ENCODE peak calls at places on chromosomes 16 and 17, in five cellular contexts. One of them, this sample, is unnamed.

GRCh38 chr16:84303023-84303422 is 8.3 kb downstream of the WFDC1 start:
- DNase-seq in astrocyte of the cerebellum: no peak
- DNase-seq in choroid plexus epithelial cell: no peak
- DNase-seq in fibroblast of mammary gland: no peak
- DNase-seq in PC-3: no peak
- DNase-seq in this sample: peak; percentile 76

GRCh38 chr16:84816023-84816422 is 3.8 kb upstream of the CRISPLD2 start:
- DNase-seq in choroid plexus epithelial cell: no peak
- DNase-seq in fibroblast of mammary gland: no peak
- DNase-seq in PC-3: no peak
- DNase-seq in astrocyte of the cerebellum: no peak
- DNase-seq in this sample: no peak

GRCh38 chr17:9032151-9032550 is 10.8 kb downstream of the NTN1 start:
- DNase-seq in fibroblast of mammary gland: no peak
- DNase-seq in PC-3: no peak
- DNase-seq in astrocyte of the cerebellum: no peak
- DNase-seq in choroid plexus epithelial cell: no peak
- DNase-seq in this sample: no peak

GRCh38 chr17:44314869-44315661 is 6.7 kb downstream of the RUNDC3A start:
- DNase-seq in choroid plexus epithelial cell: no peak
- DNase-seq in PC-3: peak; percentile 75
- DNase-seq in astrocyte of the cerebellum: no peak
- DNase-seq in fibroblast of mammary gland: no peak
- DNase-seq in this sample: no peak

GRCh38 chr17:41060052-41060604 is at the start of gene KRTAP2-3:
- DNase-seq in fibroblast of mammary gland: peak; percentile 92
- DNase-seq in PC-3: peak; percentile 86
- DNase-seq in choroid plexus epithelial cell: peak; percentile 84
- DNase-seq in astrocyte of the cerebellum: peak; percentile 82
- DNase-seq in this sample: peak; percentile 95

GRCh38 chr17:253091-253846 is 71.8 kb upstream of the DOC2B start:
- DNase-seq in choroid plexus epithelial cell: no peak
- DNase-seq in astrocyte of the cerebellum: no peak
- DNase-seq in fibroblast of mammary gland: no peak
- DNase-seq in PC-3: no peak
- DNase-seq in this sample: no peak

GRCh38 chr17:65953316-65954147 is 238.4 kb downstream of the CEP112 start:
- DNase-seq in PC-3: no peak
- DNase-seq in choroid plexus epithelial cell: peak; percentile 16
- DNase-seq in fibroblast of mammary gland: no peak
- DNase-seq in astrocyte of the cerebellum: peak; percentile 1
- DNase-seq in this sample: no peak

GRCh38 chr17:82932146-82933005 is 92.6 kb upstream of the ZNF750 start:
- DNase-seq in fibroblast of mammary gland: peak; percentile 86
- DNase-seq in astrocyte of the cerebellum: no peak
- DNase-seq in PC-3: peak; percentile 77
- DNase-seq in choroid plexus epithelial cell: peak; percentile 76
- DNase-seq in this sample: no peak

GRCh38 chr17:7478276-7479138 is 924 bp downstream of the ZBTB4 start:
- DNase-seq in astrocyte of the cerebellum: no peak
- DNase-seq in PC-3: peak; percentile 13
- DNase-seq in fibroblast of mammary gland: peak; percentile 41
- DNase-seq in choroid plexus epithelial cell: peak; percentile 26
- DNase-seq in this sample: no peak

GRCh38 chr16:84821728-84822676 is 2.2 kb downstream of the CRISPLD2 start:
- DNase-seq in PC-3: peak; percentile 6
- DNase-seq in fibroblast of mammary gland: peak; percentile 90
- DNase-seq in choroid plexus epithelial cell: no peak
- DNase-seq in astrocyte of the cerebellum: no peak
- DNase-seq in this sample: no peak

GRCh38 chr17:8875957-8876356 is 8.5 kb upstream of the PIK3R6 start:
- DNase-seq in astrocyte of the cerebellum: no peak
- DNase-seq in PC-3: no peak
- DNase-seq in choroid plexus epithelial cell: peak; percentile 5
- DNase-seq in fibroblast of mammary gland: peak; percentile 85
- DNase-seq in this sample: no peak

GRCh38 chr17:2264023-2264860 is 39.3 kb downstream of the SMG6 start:
- DNase-seq in astrocyte of the cerebellum: no peak
- DNase-seq in choroid plexus epithelial cell: peak; percentile 48
- DNase-seq in PC-3: no peak
- DNase-seq in fibroblast of mammary gland: peak; percentile 56
- DNase-seq in this sample: no peak

GRCh38 chr16:88439016-88439415 is 14.1 kb upstream of the ZFPM1 start:
- DNase-seq in astrocyte of the cerebellum: no peak
- DNase-seq in choroid plexus epithelial cell: no peak
- DNase-seq in fibroblast of mammary gland: no peak
- DNase-seq in PC-3: no peak
- DNase-seq in this sample: no peak

GRCh38 chr17:41977991-41978390 is 11.4 kb downstream of the CNP start:
- DNase-seq in PC-3: peak; percentile 43
- DNase-seq in choroid plexus epithelial cell: no peak
- DNase-seq in fibroblast of mammary gland: no peak
- DNase-seq in astrocyte of the cerebellum: no peak
- DNase-seq in this sample: no peak

GRCh38 chr17:81702934-81703746 is at the start of gene MRPL12:
- DNase-seq in astrocyte of the cerebellum: peak; percentile 80
- DNase-seq in PC-3: peak; percentile 95
- DNase-seq in choroid plexus epithelial cell: peak; percentile 93
- DNase-seq in fibroblast of mammary gland: peak; percentile 89
- DNase-seq in this sample: peak; percentile 33

GRCh38 chr16:85238233-85238647 is 126.0 kb upstream of the CIBAR2 start:
- DNase-seq in fibroblast of mammary gland: peak; percentile 84
- DNase-seq in choroid plexus epithelial cell: peak; percentile 95
- DNase-seq in PC-3: no peak
- DNase-seq in astrocyte of the cerebellum: peak; percentile 66
- DNase-seq in this sample: no peak

GRCh38 chr17:80362428-80363119 is 52.4 kb upstream of the ENDOV start:
- DNase-seq in choroid plexus epithelial cell: peak; percentile 59
- DNase-seq in astrocyte of the cerebellum: no peak
- DNase-seq in fibroblast of mammary gland: peak; percentile 90
- DNase-seq in PC-3: no peak
- DNase-seq in this sample: no peak

GRCh38 chr16:4746215-4746614 is 11.9 kb downstream of the DNAAF8 start:
- DNase-seq in choroid plexus epithelial cell: no peak
- DNase-seq in PC-3: no peak
- DNase-seq in fibroblast of mammary gland: no peak
- DNase-seq in astrocyte of the cerebellum: no peak
- DNase-seq in this sample: no peak

GRCh38 chr16:80518436-80518835 is 22.4 kb upstream of the DYNLRB2 start:
- DNase-seq in fibroblast of mammary gland: peak; percentile 31
- DNase-seq in choroid plexus epithelial cell: peak; percentile 6
- DNase-seq in astrocyte of the cerebellum: no peak
- DNase-seq in PC-3: no peak
- DNase-seq in this sample: no peak

GRCh38 chr17:80667462-80668277 is 123.0 kb downstream of the RPTOR start:
- DNase-seq in choroid plexus epithelial cell: no peak
- DNase-seq in PC-3: no peak
- DNase-seq in fibroblast of mammary gland: no peak
- DNase-seq in astrocyte of the cerebellum: no peak
- DNase-seq in this sample: no peak

GRCh38 chr17:1639549-1639948 is 6.0 kb downstream of the SCARF1 start:
- DNase-seq in PC-3: no peak
- DNase-seq in choroid plexus epithelial cell: no peak
- DNase-seq in astrocyte of the cerebellum: no peak
- DNase-seq in fibroblast of mammary gland: no peak
- DNase-seq in this sample: no peak

GRCh38 chr17:1313270-1314005 is 34.0 kb downstream of the TRARG1 start:
- DNase-seq in fibroblast of mammary gland: peak; percentile 51
- DNase-seq in choroid plexus epithelial cell: peak; percentile 23
- DNase-seq in astrocyte of the cerebellum: no peak
- DNase-seq in PC-3: no peak
- DNase-seq in this sample: no peak

GRCh38 chr16:27475561-27475960 is 73.6 kb downstream of the IL21R start:
- DNase-seq in fibroblast of mammary gland: peak; percentile 84
- DNase-seq in PC-3: peak; percentile 31
- DNase-seq in choroid plexus epithelial cell: peak; percentile 94
- DNase-seq in astrocyte of the cerebellum: peak; percentile 89
- DNase-seq in this sample: peak; percentile 78

GRCh38 chr17:79532107-79532790 is 78.6 kb downstream of the RBFOX3 start:
- DNase-seq in choroid plexus epithelial cell: no peak
- DNase-seq in fibroblast of mammary gland: no peak
- DNase-seq in PC-3: no peak
- DNase-seq in astrocyte of the cerebellum: no peak
- DNase-seq in this sample: no peak

GRCh38 chr17:82756166-82756565 is 4.3 kb downstream of the TBCD start:
- DNase-seq in PC-3: no peak
- DNase-seq in choroid plexus epithelial cell: no peak
- DNase-seq in fibroblast of mammary gland: no peak
- DNase-seq in astrocyte of the cerebellum: no peak
- DNase-seq in this sample: no peak

GRCh38 chr17:27616414-27616813 is 14.6 kb upstream of the LGALS9 start:
- DNase-seq in astrocyte of the cerebellum: no peak
- DNase-seq in PC-3: no peak
- DNase-seq in fibroblast of mammary gland: no peak
- DNase-seq in choroid plexus epithelial cell: peak; percentile 26
- DNase-seq in this sample: no peak

GRCh38 chr17:951388-952132 is 28.0 kb downstream of the NXN start:
- DNase-seq in choroid plexus epithelial cell: peak; percentile 86
- DNase-seq in fibroblast of mammary gland: peak; percentile 86
- DNase-seq in astrocyte of the cerebellum: peak; percentile 91
- DNase-seq in PC-3: peak; percentile 42
- DNase-seq in this sample: no peak

GRCh38 chr17:78010759-78011158 is 52.3 kb downstream of the TNRC6C start:
- DNase-seq in fibroblast of mammary gland: no peak
- DNase-seq in PC-3: no peak
- DNase-seq in choroid plexus epithelial cell: peak; percentile 15
- DNase-seq in astrocyte of the cerebellum: no peak
- DNase-seq in this sample: no peak

GRCh38 chr17:48672340-48672739 is 46.2 kb upstream of the HOXB9 start:
- DNase-seq in fibroblast of mammary gland: no peak
- DNase-seq in astrocyte of the cerebellum: no peak
- DNase-seq in PC-3: no peak
- DNase-seq in choroid plexus epithelial cell: no peak
- DNase-seq in this sample: no peak

GRCh38 chr17:82865274-82865673 is 25.5 kb upstream of the ZNF750 start:
- DNase-seq in choroid plexus epithelial cell: no peak
- DNase-seq in fibroblast of mammary gland: no peak
- DNase-seq in astrocyte of the cerebellum: no peak
- DNase-seq in PC-3: no peak
- DNase-seq in this sample: no peak

GRCh38 chr17:17236295-17237025 is 508 bp downstream of the FLCN start:
- DNase-seq in choroid plexus epithelial cell: peak; percentile 28
- DNase-seq in astrocyte of the cerebellum: peak; percentile 6
- DNase-seq in PC-3: peak; percentile 36
- DNase-seq in fibroblast of mammary gland: peak; percentile 49
- DNase-seq in this sample: no peak

GRCh38 chr17:61312406-61313295 is 87.0 kb upstream of the TBX2 start:
- DNase-seq in choroid plexus epithelial cell: no peak
- DNase-seq in fibroblast of mammary gland: peak; percentile 63
- DNase-seq in astrocyte of the cerebellum: no peak
- DNase-seq in PC-3: no peak
- DNase-seq in this sample: no peak

GRCh38 chr17:61309857-61310256 is 89.8 kb upstream of the TBX2 start:
- DNase-seq in PC-3: peak; percentile 54
- DNase-seq in fibroblast of mammary gland: peak; percentile 94
- DNase-seq in choroid plexus epithelial cell: peak; percentile 77
- DNase-seq in astrocyte of the cerebellum: peak; percentile 50
- DNase-seq in this sample: peak; percentile 71

GRCh38 chr17:61309362-61309761 is 90.3 kb upstream of the TBX2 start:
- DNase-seq in PC-3: no peak
- DNase-seq in astrocyte of the cerebellum: no peak
- DNase-seq in choroid plexus epithelial cell: no peak
- DNase-seq in fibroblast of mammary gland: no peak
- DNase-seq in this sample: no peak

GRCh38 chr17:61307905-61308886 is 91.4 kb upstream of the TBX2 start:
- DNase-seq in PC-3: peak; percentile 75
- DNase-seq in choroid plexus epithelial cell: peak; percentile 98
- DNase-seq in fibroblast of mammary gland: peak; percentile 100
- DNase-seq in astrocyte of the cerebellum: peak; percentile 70
- DNase-seq in this sample: peak; percentile 97

GRCh38 chr17:61310611-61311010 is 89.0 kb upstream of the TBX2 start:
- DNase-seq in choroid plexus epithelial cell: no peak
- DNase-seq in fibroblast of mammary gland: no peak
- DNase-seq in astrocyte of the cerebellum: no peak
- DNase-seq in PC-3: no peak
- DNase-seq in this sample: no peak
- H3K4me3 ChIP-seq in choroid plexus epithelial cell: no peak overlapping the region
- H3K4me3 ChIP-seq in fibroblast of mammary gland: no peak overlapping the region
- H3K4me3 ChIP-seq in astrocyte of the cerebellum: no peak overlapping the region
- H3K4me3 ChIP-seq in PC-3: no peak overlapping the region
- H3K4me3 ChIP-seq in this sample: no peak overlapping the region

GRCh38 chr16:47943235-47943634 is 212.6 kb downstream of the ABCC12 start:
- DNase-seq in fibroblast of mammary gland: no peak
- DNase-seq in PC-3: no peak
- DNase-seq in choroid plexus epithelial cell: no peak
- DNase-seq in astrocyte of the cerebellum: no peak
- DNase-seq in this sample: no peak
- TF ChIP-seq CTCF in fibroblast of mammary gland: no peak
- TF ChIP-seq CTCF in PC-3: no peak
- TF ChIP-seq CTCF in choroid plexus epithelial cell: no peak
- TF ChIP-seq CTCF in astrocyte of the cerebellum: no peak
- TF ChIP-seq CTCF in this sample: no peak

GRCh38 chr16:89450537-89450936 is 39.8 kb downstream of the ANKRD11 start:
- DNase-seq in astrocyte of the cerebellum: no peak
- DNase-seq in PC-3: no peak
- DNase-seq in choroid plexus epithelial cell: no peak
- DNase-seq in fibroblast of mammary gland: no peak
- DNase-seq in this sample: no peak
- H3K4me3 ChIP-seq in astrocyte of the cerebellum: no peak overlapping the region
- H3K4me3 ChIP-seq in PC-3: no peak overlapping the region
- H3K4me3 ChIP-seq in choroid plexus epithelial cell: no peak overlapping the region
- H3K4me3 ChIP-seq in fibroblast of mammary gland: no peak overlapping the region
- H3K4me3 ChIP-seq in this sample: no peak overlapping the region

DNA sequence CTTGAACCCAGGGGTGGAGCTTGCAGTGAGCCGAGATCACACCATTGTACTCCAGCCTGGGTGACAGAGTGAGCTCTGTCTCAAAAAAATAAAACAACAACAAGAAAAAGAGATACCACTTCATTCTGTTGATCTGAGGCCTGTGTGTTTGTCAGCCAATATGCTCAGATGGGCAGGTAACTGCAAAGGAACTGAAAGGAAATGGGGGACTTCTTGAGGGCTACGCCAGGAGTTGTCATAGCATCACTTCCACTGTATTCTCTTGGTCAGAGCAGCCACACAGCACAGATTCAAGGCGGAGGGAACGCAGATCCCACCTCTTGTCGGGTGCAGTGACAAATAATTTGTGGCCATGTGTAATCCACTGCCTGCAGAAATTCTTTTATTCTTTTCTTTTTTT is 73.9 kb upstream of the AKTIP start:
- DNase-seq in fibroblast of mammary gland: no peak
- DNase-seq in choroid plexus epithelial cell: no peak
- DNase-seq in astrocyte of the cerebellum: no peak
- DNase-seq in PC-3: no peak
- DNase-seq in this sample: no peak
- TF ChIP-seq CTCF in fibroblast of mammary gland: no peak
- TF ChIP-seq CTCF in choroid plexus epithelial cell: no peak
- TF ChIP-seq CTCF in astrocyte of the cerebellum: no peak
- TF ChIP-seq CTCF in PC-3: no peak
- TF ChIP-seq CTCF in this sample: no peak